ENCODE peak calls at places on chromosomes 5 and 9, in four cellular contexts. I is RWPE1, L is NCI-H187 treated with DMSO at 0.1 percent for 48 hours, G is iPS DF 6.9. O is an unnamed sample.

GRCh38 chr5:16980983-16981382 is 44.9 kb upstream of the MYO10 start:
- DNase-seq in I (no peak), L (no peak), G (no peak), O (no peak)

GRCh38 chr5:16726538-16726946 is 109.7 kb upstream of the RETREG1 start:
- DNase-seq in I (no peak), L (no peak), G (no peak), O (no peak)

GRCh38 chr5:109951348-109951747 is 261.6 kb downstream of the MAN2A1 start:
- DNase-seq in I (no peak), L (no peak), G (no peak), O (no peak)

GRCh38 chr5:88729476-88730182 is 153.4 kb downstream of the MEF2C start:
- DNase-seq in I (peak; percentile 67), L (no peak), G (peak; percentile 71), O (peak; percentile 60)

GRCh38 chr5:1331861-1332405 is 13.0 kb downstream of the CLPTM1L start:
- DNase-seq in I (no peak), L (no peak), G (no peak), O (no peak)

GRCh38 chr5:149268928-149269557 is 2.6 kb upstream of the AFAP1L1 start:
- DNase-seq in I (peak; percentile 79), L (no peak), G (no peak), O (no peak)

GRCh38 chr5:7805379-7805778 is 45.6 kb downstream of the CFAP90 start:
- DNase-seq in I (no peak), L (no peak), G (no peak), O (no peak)

GRCh38 chr9:131101207-131101964 is 5.1 kb downstream of the AIF1L start:
- DNase-seq in I (no peak), L (no peak), G (no peak), O (no peak)

GRCh38 chr9:38249587-38250210 is 142.8 kb upstream of the ALDH1B1 start:
- DNase-seq in I (no peak), L (no peak), G (no peak), O (no peak)

GRCh38 chr5:172454355-172455086 is at the start of gene SH3PXD2B:
- DNase-seq in I (peak; percentile 72), L (no peak), G (no peak), O (peak; percentile 25)

GRCh38 chr9:81080900-81081299 is 608.4 kb downstream of the TLE1 start:
- DNase-seq in I (no peak), L (no peak), G (no peak), O (no peak)

GRCh38 chr9:129720181-129720864 is 32.5 kb downstream of the PTGES start:
- DNase-seq in I (no peak), L (no peak), G (no peak), O (no peak)